ENCODE peak calls at places on chromosomes 2 and 18, in ten cellular contexts. One of them, this sample, is unnamed.

GRCh38 chr2:218434456-218434855 is 15.5 kb downstream of the VIL1 start:
- DNase-seq in osteoblast: peak
- DNase-seq in AG09309: no peak
- DNase-seq in coronary artery: no peak
- DNase-seq in colonic mucosa: no peak
- DNase-seq in AG04450: no peak
- DNase-seq in heart right ventricle: no peak
- DNase-seq in left ventricle myocardium inferior: no peak
- DNase-seq in tibial nerve: no peak
- DNase-seq in cardiac fibroblast: no peak
- DNase-seq in this sample: no peak

GRCh38 chr18:12843420-12844346 is 40.4 kb downstream of the PTPN2 start:
- DNase-seq in heart right ventricle: no peak
- DNase-seq in osteoblast: peak
- DNase-seq in coronary artery: no peak
- DNase-seq in colonic mucosa: no peak
- DNase-seq in tibial nerve: no peak
- DNase-seq in AG09309: no peak
- DNase-seq in left ventricle myocardium inferior: no peak
- DNase-seq in AG04450: no peak
- DNase-seq in cardiac fibroblast: no peak
- DNase-seq in this sample: no peak

GRCh38 chr2:73852020-73852419 is 23.3 kb downstream of the STAMBP start:
- DNase-seq in left ventricle myocardium inferior: no peak
- DNase-seq in heart right ventricle: no peak
- DNase-seq in AG04450: no peak
- DNase-seq in AG09309: peak
- DNase-seq in cardiac fibroblast: peak
- DNase-seq in tibial nerve: no peak
- DNase-seq in osteoblast: no peak
- DNase-seq in colonic mucosa: no peak
- DNase-seq in coronary artery: no peak
- DNase-seq in this sample: no peak

GRCh38 chr2:185645529-185645928 is 93.1 kb upstream of the FSIP2 start:
- DNase-seq in colonic mucosa: no peak
- DNase-seq in left ventricle myocardium inferior: no peak
- DNase-seq in coronary artery: no peak
- DNase-seq in AG04450: no peak
- DNase-seq in AG09309: no peak
- DNase-seq in tibial nerve: no peak
- DNase-seq in osteoblast: no peak
- DNase-seq in cardiac fibroblast: no peak
- DNase-seq in heart right ventricle: no peak
- DNase-seq in this sample: no peak

GRCh38 chr2:50556934-50557575 is 474.9 kb downstream of the NRXN1 start:
- DNase-seq in left ventricle myocardium inferior: no peak
- DNase-seq in tibial nerve: no peak
- DNase-seq in osteoblast: no peak
- DNase-seq in coronary artery: no peak
- DNase-seq in heart right ventricle: no peak
- DNase-seq in cardiac fibroblast: peak
- DNase-seq in colonic mucosa: no peak
- DNase-seq in AG04450: peak
- DNase-seq in AG09309: no peak
- DNase-seq in this sample: no peak

GRCh38 chr2:67999332-67999731 is 63.5 kb downstream of the C1D start:
- DNase-seq in heart right ventricle: no peak
- DNase-seq in coronary artery: no peak
- DNase-seq in cardiac fibroblast: no peak
- DNase-seq in AG09309: no peak
- DNase-seq in AG04450: no peak
- DNase-seq in left ventricle myocardium inferior: no peak
- DNase-seq in osteoblast: no peak
- DNase-seq in colonic mucosa: no peak
- DNase-seq in tibial nerve: no peak
- DNase-seq in this sample: no peak

GRCh38 chr2:217451634-217452033 is 551.2 kb downstream of the TNS1 start:
- DNase-seq in coronary artery: no peak
- DNase-seq in tibial nerve: no peak
- DNase-seq in heart right ventricle: no peak
- DNase-seq in cardiac fibroblast: peak
- DNase-seq in colonic mucosa: no peak
- DNase-seq in osteoblast: no peak
- DNase-seq in left ventricle myocardium inferior: no peak
- DNase-seq in AG04450: peak
- DNase-seq in AG09309: no peak
- DNase-seq in this sample: no peak

GRCh38 chr2:203453858-203454451 is 81.1 kb downstream of the RAPH1 start:
- DNase-seq in AG04450: peak
- DNase-seq in left ventricle myocardium inferior: no peak
- DNase-seq in AG09309: no peak
- DNase-seq in heart right ventricle: peak
- DNase-seq in cardiac fibroblast: peak
- DNase-seq in osteoblast: no peak
- DNase-seq in tibial nerve: peak
- DNase-seq in coronary artery: no peak
- DNase-seq in colonic mucosa: peak
- DNase-seq in this sample: peak

GRCh38 chr18:35691625-35692024 is 110.1 kb downstream of the GALNT1 start:
- DNase-seq in heart right ventricle: no peak
- DNase-seq in AG09309: no peak
- DNase-seq in osteoblast: no peak
- DNase-seq in tibial nerve: no peak
- DNase-seq in colonic mucosa: no peak
- DNase-seq in AG04450: no peak
- DNase-seq in left ventricle myocardium inferior: no peak
- DNase-seq in cardiac fibroblast: no peak
- DNase-seq in coronary artery: no peak
- DNase-seq in this sample: no peak

GRCh38 chr2:119260636-119261497 is 37.2 kb downstream of the STEAP3 start:
- DNase-seq in osteoblast: peak
- DNase-seq in AG04450: no peak
- DNase-seq in coronary artery: no peak
- DNase-seq in heart right ventricle: no peak
- DNase-seq in tibial nerve: no peak
- DNase-seq in cardiac fibroblast: peak
- DNase-seq in colonic mucosa: no peak
- DNase-seq in AG09309: no peak
- DNase-seq in left ventricle myocardium inferior: no peak
- DNase-seq in this sample: no peak

DNA sequence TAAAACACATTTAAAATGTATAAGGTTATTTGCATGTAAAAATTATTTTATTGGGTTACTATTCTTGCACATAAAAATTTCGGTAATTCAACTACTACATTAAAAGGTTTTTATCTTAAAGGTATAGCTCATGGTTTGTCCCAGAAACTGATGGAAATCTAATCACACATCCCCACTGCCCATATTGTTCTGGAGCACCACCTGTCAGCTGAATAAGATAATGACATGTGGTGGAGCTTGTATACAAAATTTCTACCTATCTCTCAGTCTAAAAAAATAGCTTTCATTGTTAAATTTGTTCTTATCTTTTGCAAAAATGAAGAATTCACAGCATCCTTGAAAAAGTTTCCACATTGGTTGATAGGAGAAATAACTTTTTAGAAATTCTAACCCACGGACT is 18.3 kb downstream of the ERBB4 start:
- DNase-seq in left ventricle myocardium inferior: no peak
- DNase-seq in osteoblast: no peak
- DNase-seq in AG04450: no peak
- DNase-seq in cardiac fibroblast: no peak
- DNase-seq in coronary artery: no peak
- DNase-seq in AG09309: no peak
- DNase-seq in colonic mucosa: no peak
- DNase-seq in heart right ventricle: no peak
- DNase-seq in tibial nerve: no peak
- DNase-seq in this sample: no peak
- TF ChIP-seq CTCF in left ventricle myocardium inferior: peak
- TF ChIP-seq CTCF in osteoblast: peak
- TF ChIP-seq CTCF in AG04450: no peak
- TF ChIP-seq CTCF in cardiac fibroblast: peak
- TF ChIP-seq CTCF in coronary artery: no peak
- TF ChIP-seq CTCF in AG09309: peak
- TF ChIP-seq CTCF in colonic mucosa: no peak
- TF ChIP-seq CTCF in heart right ventricle: peak
- TF ChIP-seq CTCF in tibial nerve: no peak
- TF ChIP-seq CTCF in this sample: no peak

GRCh38 chr2:201754683-201755415 is 25.9 kb downstream of the ALS2 start:
- DNase-seq in AG09309: no peak
- DNase-seq in AG04450: no peak
- DNase-seq in heart right ventricle: no peak
- DNase-seq in tibial nerve: no peak
- DNase-seq in left ventricle myocardium inferior: no peak
- DNase-seq in cardiac fibroblast: no peak
- DNase-seq in osteoblast: no peak
- DNase-seq in colonic mucosa: no peak
- DNase-seq in coronary artery: no peak
- DNase-seq in this sample: no peak

GRCh38 chr2:201761101-201761500 is 19.6 kb downstream of the ALS2 start:
- DNase-seq in heart right ventricle: no peak
- DNase-seq in left ventricle myocardium inferior: no peak
- DNase-seq in cardiac fibroblast: no peak
- DNase-seq in colonic mucosa: no peak
- DNase-seq in AG09309: no peak
- DNase-seq in AG04450: no peak
- DNase-seq in osteoblast: no peak
- DNase-seq in coronary artery: no peak
- DNase-seq in tibial nerve: no peak
- DNase-seq in this sample: no peak

GRCh38 chr2:201759567-201759966 is 21.2 kb downstream of the ALS2 start:
- DNase-seq in AG04450: no peak
- DNase-seq in cardiac fibroblast: no peak
- DNase-seq in heart right ventricle: no peak
- DNase-seq in left ventricle myocardium inferior: no peak
- DNase-seq in osteoblast: no peak
- DNase-seq in colonic mucosa: no peak
- DNase-seq in tibial nerve: no peak
- DNase-seq in coronary artery: no peak
- DNase-seq in AG09309: no peak
- DNase-seq in this sample: no peak

GRCh38 chr2:201758873-201759272 is 21.9 kb downstream of the ALS2 start:
- DNase-seq in AG09309: no peak
- DNase-seq in left ventricle myocardium inferior: no peak
- DNase-seq in heart right ventricle: no peak
- DNase-seq in coronary artery: no peak
- DNase-seq in AG04450: no peak
- DNase-seq in colonic mucosa: no peak
- DNase-seq in tibial nerve: no peak
- DNase-seq in cardiac fibroblast: no peak
- DNase-seq in osteoblast: no peak
- DNase-seq in this sample: no peak

DNA sequence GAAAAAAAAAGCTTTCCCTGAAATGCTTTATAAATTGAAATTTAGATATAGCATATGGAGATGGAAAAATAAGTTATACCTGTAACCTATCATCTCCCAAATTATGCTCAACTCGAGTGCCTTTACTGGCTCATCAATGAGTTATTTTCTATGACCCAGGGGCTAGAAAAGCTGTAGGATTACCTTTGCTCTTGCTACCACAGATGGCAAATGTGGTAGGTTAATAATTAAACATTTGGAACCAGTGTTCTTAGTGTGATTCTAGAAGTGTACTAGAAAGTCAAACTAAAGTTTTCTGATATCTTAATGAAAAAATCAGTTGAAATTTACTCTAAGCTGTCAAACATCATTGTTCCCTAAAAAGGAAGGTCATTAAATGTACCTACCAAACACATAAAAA is 22.5 kb downstream of the ALS2 start:
- DNase-seq in cardiac fibroblast: no peak
- DNase-seq in colonic mucosa: no peak
- DNase-seq in tibial nerve: no peak
- DNase-seq in heart right ventricle: no peak
- DNase-seq in osteoblast: no peak
- DNase-seq in AG04450: no peak
- DNase-seq in AG09309: no peak
- DNase-seq in coronary artery: no peak
- DNase-seq in left ventricle myocardium inferior: no peak
- DNase-seq in this sample: no peak
- H3K4me3 ChIP-seq in cardiac fibroblast: no peak
- H3K4me3 ChIP-seq in colonic mucosa: no peak
- H3K4me3 ChIP-seq in tibial nerve: no peak
- H3K4me3 ChIP-seq in heart right ventricle: no peak
- H3K4me3 ChIP-seq in osteoblast: no peak
- H3K4me3 ChIP-seq in AG04450: no peak
- H3K4me3 ChIP-seq in AG09309: no peak
- H3K4me3 ChIP-seq in coronary artery: no peak
- H3K4me3 ChIP-seq in left ventricle myocardium inferior: no peak
- H3K4me3 ChIP-seq in this sample: no peak

GRCh38 chr2:108195133-108195439 is 44.7 kb upstream of the SULT1C3 start:
- DNase-seq in osteoblast: no peak
- DNase-seq in left ventricle myocardium inferior: no peak
- DNase-seq in heart right ventricle: no peak
- DNase-seq in cardiac fibroblast: no peak
- DNase-seq in tibial nerve: no peak
- DNase-seq in AG04450: no peak
- DNase-seq in AG09309: no peak
- DNase-seq in colonic mucosa: no peak
- DNase-seq in coronary artery: no peak
- DNase-seq in this sample: no peak
- TF ChIP-seq CTCF in osteoblast: no peak
- TF ChIP-seq CTCF in left ventricle myocardium inferior: no peak
- TF ChIP-seq CTCF in heart right ventricle: no peak
- TF ChIP-seq CTCF in cardiac fibroblast: no peak
- TF ChIP-seq CTCF in tibial nerve: no peak
- TF ChIP-seq CTCF in AG04450: no peak
- TF ChIP-seq CTCF in AG09309: no peak
- TF ChIP-seq CTCF in colonic mucosa: no peak
- TF ChIP-seq CTCF in coronary artery: no peak
- TF ChIP-seq CTCF in this sample: no peak

GRCh38 chr2:120934221-120934639 is 198.6 kb downstream of the GLI2 start:
- DNase-seq in colonic mucosa: no peak
- DNase-seq in tibial nerve: no peak
- DNase-seq in cardiac fibroblast: no peak
- DNase-seq in heart right ventricle: no peak
- DNase-seq in AG04450: no peak
- DNase-seq in left ventricle myocardium inferior: no peak
- DNase-seq in AG09309: no peak
- DNase-seq in coronary artery: no peak
- DNase-seq in osteoblast: peak
- DNase-seq in this sample: no peak

GRCh38 chr2:120933693-120934092 is 198.0 kb downstream of the GLI2 start:
- DNase-seq in left ventricle myocardium inferior: no peak
- DNase-seq in heart right ventricle: no peak
- DNase-seq in AG09309: no peak
- DNase-seq in AG04450: no peak
- DNase-seq in osteoblast: no peak
- DNase-seq in cardiac fibroblast: no peak
- DNase-seq in tibial nerve: no peak
- DNase-seq in colonic mucosa: no peak
- DNase-seq in coronary artery: no peak
- DNase-seq in this sample: no peak

GRCh38 chr2:120936476-120937334 is 201.0 kb downstream of the GLI2 start:
- DNase-seq in cardiac fibroblast: no peak
- DNase-seq in AG09309: no peak
- DNase-seq in colonic mucosa: no peak
- DNase-seq in coronary artery: no peak
- DNase-seq in osteoblast: peak
- DNase-seq in heart right ventricle: no peak
- DNase-seq in tibial nerve: no peak
- DNase-seq in AG04450: no peak
- DNase-seq in left ventricle myocardium inferior: no peak
- DNase-seq in this sample: no peak

GRCh38 chr2:120935339-120936313 is 200.0 kb downstream of the GLI2 start:
- DNase-seq in colonic mucosa: peak
- DNase-seq in left ventricle myocardium inferior: no peak
- DNase-seq in AG09309: peak
- DNase-seq in osteoblast: peak
- DNase-seq in heart right ventricle: no peak
- DNase-seq in tibial nerve: no peak
- DNase-seq in AG04450: no peak
- DNase-seq in coronary artery: no peak
- DNase-seq in cardiac fibroblast: peak
- DNase-seq in this sample: no peak

GRCh38 chr2:120934891-120935338 is 199.2 kb downstream of the GLI2 start:
- DNase-seq in left ventricle myocardium inferior: no peak
- DNase-seq in colonic mucosa: peak
- DNase-seq in coronary artery: no peak
- DNase-seq in AG09309: peak
- DNase-seq in cardiac fibroblast: peak
- DNase-seq in AG04450: peak
- DNase-seq in tibial nerve: peak
- DNase-seq in osteoblast: peak
- DNase-seq in heart right ventricle: no peak
- DNase-seq in this sample: no peak
- H3K4me3 ChIP-seq in left ventricle myocardium inferior: no peak
- H3K4me3 ChIP-seq in colonic mucosa: no peak
- H3K4me3 ChIP-seq in coronary artery: no peak
- H3K4me3 ChIP-seq in AG09309: peak
- H3K4me3 ChIP-seq in cardiac fibroblast: no peak
- H3K4me3 ChIP-seq in AG04450: peak
- H3K4me3 ChIP-seq in tibial nerve: no peak
- H3K4me3 ChIP-seq in osteoblast: peak
- H3K4me3 ChIP-seq in heart right ventricle: no peak
- H3K4me3 ChIP-seq in this sample: no peak

This sample was measured in GM12864.